ENCODE peak calls at places on chromosomes 3 and 15, in five cellular contexts. R is upper lobe of right lung, K is heart left ventricle, P is neuronal stem cell, Z is colonic mucosa. F is an unnamed sample.
A peak's percentile ranks its signal among the peaks of the same experiment; 100 is the strongest.

GRCh38 chr3:115436767-115437301 is 186.5 kb upstream of the GAP43 start:
- DNase-seq in Z (no peak), R (no peak), K (no peak), P (no peak), F (no peak)

GRCh38 chr3:62318365-62318751 is 55.0 kb downstream of the FEZF2 start:
- DNase-seq in P (no peak), Z (no peak), R (no peak), K (no peak), F (no peak)

GRCh38 chr15:39920510-39921273 is 626 bp upstream of the GPR176 start:
- DNase-seq in P (peak; percentile 63), K (peak; percentile 83), Z (peak; percentile 75), R (peak; percentile 91), F (peak; percentile 89)

GRCh38 chr15:33699691-33700447 is 268.4 kb upstream of the CHRM5 start:
- DNase-seq in P (no peak), R (no peak), K (no peak), Z (no peak), F (no peak)

GRCh38 chr3:186882881-186883685 is 40.6 kb downstream of the ADIPOQ start:
- DNase-seq in P (no peak), Z (no peak), K (no peak), R (no peak), F (no peak)

GRCh38 chr3:45528429-45528828 is 66.1 kb upstream of the LIMD1 start:
- DNase-seq in Z (no peak), R (no peak), K (no peak), P (no peak), F (no peak)

GRCh38 chr15:70240082-70240481 is 142.4 kb upstream of the TLE3 start:
- DNase-seq in K (no peak), P (no peak), Z (no peak), R (no peak), F (no peak)

GRCh38 chr3:171420667-171421066 is 39.5 kb downstream of the TNIK start:
- DNase-seq in R (no peak), P (no peak), Z (no peak), K (no peak), F (no peak)

GRCh38 chr3:123559040-123559861 is 25.6 kb downstream of the HACD2 start:
- DNase-seq in R (no peak), P (peak; percentile 45), K (no peak), Z (no peak), F (no peak)

GRCh38 chr3:184361932-184362667 is 590 bp downstream of the POLR2H start:
- DNase-seq in R (peak; percentile 87), P (no peak), Z (peak; percentile 82), K (peak; percentile 66), F (peak; percentile 88)

GRCh38 chr15:43880406-43881184 is 53.8 kb downstream of the WDR76 start:
- DNase-seq in Z (no peak), R (no peak), K (no peak), P (no peak), F (no peak)

GRCh38 chr3:167350245-167350862 is 29.7 kb downstream of the ZBBX start:
- DNase-seq in R (no peak), K (no peak), P (peak; percentile 29), Z (no peak), F (no peak)

GRCh38 chr15:77738441-77739437 is 106.0 kb upstream of the LINGO1 start:
- DNase-seq in K (no peak), Z (no peak), P (no peak), R (no peak), F (no peak)

GRCh38 chr3:110237091-110237615 is 834.5 kb upstream of the NECTIN3 start:
- DNase-seq in Z (no peak), R (no peak), K (no peak), P (no peak), F (no peak)

GRCh38 chr3:13764161-13764560 is 115.7 kb downstream of the WNT7A start:
- DNase-seq in P (no peak), Z (no peak), R (no peak), K (no peak), F (no peak)

GRCh38 chr3:168534761-168535160 is 439.0 kb upstream of the GOLIM4 start:
- DNase-seq in Z (no peak), K (no peak), P (no peak), R (no peak), F (no peak)

GRCh38 chr3:52820741-52821140 is 9.7 kb downstream of the ITIH4 start:
- DNase-seq in P (peak; percentile 24), Z (no peak), R (no peak), K (no peak), F (no peak)

GRCh38 chr3:108412351-108412750 is 98.0 kb downstream of the MYH15 start:
- DNase-seq in R (no peak), Z (no peak), K (no peak), P (no peak), F (no peak)

GRCh38 chr3:125437631-125438435 is 62.7 kb upstream of the ZNF148 start:
- DNase-seq in R (no peak), K (peak; percentile 36), P (peak; percentile 58), Z (peak; percentile 58), F (no peak)

GRCh38 chr15:63195257-63196023 is 6.0 kb downstream of the RAB8B start:
- DNase-seq in P (no peak), R (no peak), K (no peak), Z (no peak), F (no peak)

GRCh38 chr3:82236257-82236656 is 474.8 kb upstream of the GBE1 start:
- DNase-seq in R (no peak), K (no peak), Z (no peak), P (no peak), F (no peak)

GRCh38 chr3:177427096-177427495 is 229.8 kb upstream of the TBL1XR1 start:
- DNase-seq in P (no peak), Z (no peak), R (no peak), K (no peak), F (no peak)

GRCh38 chr15:45276851-45277250 is 24.8 kb downstream of the SLC28A2 start:
- DNase-seq in P (no peak), Z (no peak), K (no peak), R (no peak), F (no peak)

GRCh38 chr3:42647821-42648459 is 5.6 kb upstream of the ZBTB47 start:
- DNase-seq in R (no peak), Z (no peak), K (no peak), P (no peak), F (no peak)

GRCh38 chr3:98906230-98906629 is 4.7 kb upstream of the DCBLD2 start:
- DNase-seq in Z (no peak), K (no peak), R (no peak), P (no peak), F (no peak)

GRCh38 chr3:57141719-57142118 is 23.4 kb downstream of the IL17RD start:
- DNase-seq in P (no peak), R (no peak), K (no peak), Z (no peak), F (no peak)

GRCh38 chr15:67992834-67993233 is 61.3 kb upstream of the PIAS1 start:
- DNase-seq in R (no peak), Z (peak; percentile 16), K (no peak), P (no peak), F (no peak)

GRCh38 chr3:56971261-56971660 is 89.2 kb upstream of the SPATA12 start:
- DNase-seq in K (no peak), R (no peak), Z (no peak), P (no peak), F (no peak)

GRCh38 chr15:56871867-56872266 is 46.6 kb upstream of the TCF12 start:
- DNase-seq in K (no peak), P (no peak), Z (no peak), R (no peak), F (no peak)

GRCh38 chr3:183870563-183870962 is 14.1 kb downstream of the PARL start:
- DNase-seq in P (no peak), Z (no peak), R (no peak), K (no peak), F (no peak)

GRCh38 chr3:65563844-65564243 is 474.9 kb downstream of the MAGI1 start:
- DNase-seq in K (no peak), P (no peak), R (no peak), Z (no peak), F (no peak)

GRCh38 chr3:178084938-178085816 is 451.1 kb upstream of the KCNMB2 start:
- DNase-seq in Z (peak; percentile 79), P (peak; percentile 66), R (no peak), K (peak; percentile 85), F (peak; percentile 87)

GRCh38 chr3:45665101-45665572 is 24.1 kb upstream of the SACM1L start:
- DNase-seq in P (no peak), K (peak; percentile 56), Z (peak; percentile 65), R (no peak), F (no peak)

GRCh38 chr15:37528432-37528831 is 406.0 kb upstream of the TMCO5A start:
- DNase-seq in R (no peak), K (no peak), Z (no peak), P (no peak), F (no peak)
- H3K9me3 ChIP-seq in R (no peaks in the 10 kb centered on the region), K (no peaks in the 10 kb centered on the region), Z (no peaks in the 10 kb centered on the region), P (no peaks in the 10 kb centered on the region), F (no peaks in the 10 kb centered on the region)

GRCh38 chr15:23566070-23567050 is 886 bp downstream of the MKRN3 start:
- DNase-seq in Z (no peak), K (no peak), P (no peak), R (peak; percentile 67), F (no peak)

GRCh38 chr15:23569513-23569912 is 4.0 kb downstream of the MKRN3 start:
- DNase-seq in K (no peak), R (no peak), P (no peak), Z (no peak), F (no peak)

GRCh38 chr15:23565395-23566069 is at the start of gene MKRN3:
- DNase-seq in Z (no peak), P (peak; percentile 23), R (peak; percentile 69), K (no peak), F (no peak)

GRCh38 chr15:23570466-23570865 is 5.0 kb downstream of the MKRN3 start:
- DNase-seq in P (peak; percentile 30), R (no peak), Z (no peak), K (no peak), F (no peak)

GRCh38 chr15:23567921-23568320 is 2.4 kb downstream of the MKRN3 start:
- DNase-seq in K (no peak), R (no peak), P (no peak), Z (no peak), F (no peak)
- H3K9me3 ChIP-seq in K (no peaks in the 10 kb centered on the region), R (no peaks in the 10 kb centered on the region), P (peaks cover 8% of the 10 kb centered on the region), Z (no peaks in the 10 kb centered on the region), F (no peaks in the 10 kb centered on the region)

GRCh38 chr3:179495483-179495882 is 44.2 kb upstream of the GNB4 start:
- DNase-seq in K (no peak), Z (no peak), R (no peak), P (no peak), F (no peak)
- H3K9me3 ChIP-seq in K (no peaks in the 10 kb centered on the region), Z (no peaks in the 10 kb centered on the region), R (peaks cover 7% of the 10 kb centered on the region), P (peaks cover 27% of the 10 kb centered on the region), F (peaks cover 10% of the 10 kb centered on the region)

DNA sequence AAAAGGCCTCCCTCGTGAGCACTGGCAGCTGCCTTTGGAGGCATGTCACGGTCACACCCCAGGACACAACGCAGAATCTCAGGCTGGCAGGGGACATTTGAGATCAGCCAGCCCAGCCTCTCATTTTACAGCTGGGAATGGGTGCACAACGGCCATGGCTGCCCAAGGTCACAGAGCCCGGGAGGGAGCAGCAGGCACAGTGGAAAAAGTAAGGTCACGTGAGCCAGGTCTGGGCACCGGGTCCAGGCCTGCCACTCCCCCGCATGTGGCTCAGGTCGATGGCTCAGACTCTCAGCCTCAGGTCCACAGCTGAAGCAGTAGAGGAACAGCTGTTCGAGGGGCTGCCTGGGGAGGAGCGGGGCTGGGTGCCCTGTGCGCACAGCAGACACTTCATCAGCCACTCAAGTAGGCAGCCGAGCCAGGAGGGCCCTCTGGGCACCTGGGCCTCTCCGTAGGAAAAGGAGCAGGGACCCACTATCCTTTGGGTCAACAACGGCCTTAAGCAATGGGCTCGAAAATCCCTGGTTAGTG is 260.6 kb downstream of the GOLGA6L6 start:
- DNase-seq in Z (no peak), K (no peak), P (no peak), R (no peak), F (no peak)
- H3K9me3 ChIP-seq in Z (no peaks in the 10 kb centered on the region), K (no peaks in the 10 kb centered on the region), P (no peaks in the 10 kb centered on the region), R (peaks cover 15% of the 10 kb centered on the region), F (no peaks in the 10 kb centered on the region)